ENCODE peak calls at places on chromosomes 11 and 22, in four cellular contexts. R is brain pericyte, P is fibroblast of villous mesenchyme, Z is body of pancreas. C is an unnamed sample.

GRCh38 chr22:50396751-50397370 is 53.7 kb downstream of the PPP6R2 start:
- DNase-seq in R (no peak), P (no peak), Z (no peak), C (no peak)

GRCh38 chr22:25696763-25697710 is 45.0 kb upstream of the MYO18B start:
- DNase-seq in R (no peak), P (no peak), Z (no peak), C (no peak)

GRCh38 chr11:121670792-121671275 is 218.1 kb upstream of the SORL1-AS1 start:
- DNase-seq in R (no peak), P (no peak), Z (no peak), C (no peak)

GRCh38 chr11:95674669-95675358 is 114.8 kb downstream of the FAM76B start:
- DNase-seq in R (no peak), P (no peak), Z (no peak), C (no peak)

GRCh38 chr11:66339686-66340483 is 3.7 kb upstream of the RIN1 start:
- DNase-seq in R (no peak), P (no peak), Z (no peak), C (no peak)

GRCh38 chr11:71452354-71453020 is 516 bp upstream of the NADSYN1 start:
- DNase-seq in R (no peak), P (peak), Z (peak), C (no peak)

GRCh38 chr22:50267591-50268390 is 2.4 kb downstream of the MAPK11 start:
- DNase-seq in R (no peak), P (peak), Z (peak), C (no peak)

GRCh38 chr22:37639771-37640590 is 512 bp downstream of the SH3BP1 start:
- DNase-seq in R (no peak), P (no peak), Z (peak), C (no peak)

GRCh38 chr11:46235777-46236688 is 41.4 kb upstream of the CREB3L1 start:
- DNase-seq in R (no peak), P (peak), Z (no peak), C (no peak)

GRCh38 chr22:22093743-22094142 is 111.2 kb upstream of the TOP3B start:
- DNase-seq in R (no peak), P (no peak), Z (no peak), C (no peak)

GRCh38 chr22:17095538-17095937 is 10.7 kb downstream of the IL17RA start:
- DNase-seq in R (no peak), P (no peak), Z (no peak), C (no peak)

GRCh38 chr22:43173976-43174720 is 12.8 kb downstream of the TTLL12 start:
- DNase-seq in R (no peak), P (no peak), Z (no peak), C (no peak)

GRCh38 chr11:79400717-79401330 is 40.0 kb downstream of the TENM4 start:
- DNase-seq in R (no peak), P (no peak), Z (no peak), C (no peak)

GRCh38 chr11:107275632-107276031 is 182.0 kb downstream of the CWF19L2 start:
- DNase-seq in R (no peak), P (no peak), Z (no peak), C (no peak)

GRCh38 chr22:35397095-35397904 is 2.6 kb upstream of the MCM5 start:
- DNase-seq in R (peak), P (peak), Z (peak), C (peak)

GRCh38 chr11:120200677-120201076 is 10.2 kb upstream of the OAF start:
- DNase-seq in R (no peak), P (no peak), Z (no peak), C (no peak)

GRCh38 chr11:33396361-33396760 is 139.2 kb downstream of the HIPK3 start:
- DNase-seq in R (no peak), P (no peak), Z (no peak), C (no peak)

GRCh38 chr22:50342651-50343540 is at the start of gene PPP6R2:
- DNase-seq in R (no peak), P (peak), Z (peak), C (no peak)

GRCh38 chr11:15673408-15673811 is 558.7 kb downstream of the INSC start:
- DNase-seq in R (no peak), P (no peak), Z (no peak), C (no peak)

GRCh38 chr11:81995907-81996306 is 737.8 kb downstream of the FAM181B start:
- DNase-seq in R (no peak), P (no peak), Z (no peak), C (no peak)

GRCh38 chr11:205221-206001 is 1.8 kb downstream of the BET1L start:
- DNase-seq in R (no peak), P (no peak), Z (no peak), C (no peak)

GRCh38 chr11:35073691-35074382 is 65.1 kb upstream of the CD44 start:
- DNase-seq in R (no peak), P (no peak), Z (no peak), C (no peak)

GRCh38 chr11:88535916-88536547 is 198.5 kb upstream of the CTSC start:
- DNase-seq in R (peak), P (peak), Z (no peak), C (peak)

GRCh38 chr11:27440090-27440489 is 32.5 kb downstream of the LGR4 start:
- DNase-seq in R (no peak), P (no peak), Z (no peak), C (no peak)

GRCh38 chr22:49331878-49332277 is 495.8 kb downstream of the BRD1 start:
- DNase-seq in R (no peak), P (no peak), Z (no peak), C (no peak)

GRCh38 chr11:124454552-124454951 is 9.1 kb upstream of the OR8B8 start:
- DNase-seq in R (no peak), P (no peak), Z (no peak), C (no peak)

GRCh38 chr11:74842967-74843366 is 94.3 kb downstream of the RNF169 start:
- DNase-seq in R (no peak), P (no peak), Z (no peak), C (no peak)

GRCh38 chr11:105244157-105244820 is 104.7 kb upstream of the CARD18 start:
- DNase-seq in R (peak), P (peak), Z (no peak), C (peak)

GRCh38 chr11:132850106-132850505 is 682.2 kb downstream of the OPCML start:
- DNase-seq in R (no peak), P (no peak), Z (no peak), C (no peak)

GRCh38 chr11:116257092-116257491 is 515.7 kb downstream of the BUD13 start:
- DNase-seq in R (no peak), P (no peak), Z (no peak), C (no peak)

GRCh38 chr22:35043251-35043931 is 22.6 kb upstream of the ISX start:
- DNase-seq in R (no peak), P (no peak), Z (no peak), C (no peak)

GRCh38 chr11:57772562-57772961 is 11.0 kb downstream of the CTNND1 start:
- DNase-seq in R (no peak), P (no peak), Z (no peak), C (no peak)

GRCh38 chr22:28909375-28909774 is 26.0 kb downstream of the ZNRF3 start:
- DNase-seq in R (no peak), P (no peak), Z (no peak), C (no peak)